ENCODE peak calls at places on chromosome 7, in eight cellular contexts. U, P, J, K, W, Q, O and B are unnamed samples.

GRCh38 chr7:68929712-68930395 is 668.4 kb upstream of the AUTS2 start:
- DNase-seq in W (no peak), Q (no peak), U (no peak), K (no peak), O (no peak), P (no peak), J (no peak), B (no peak)

GRCh38 chr7:2530076-2530967 is 10.7 kb downstream of the LFNG start:
- DNase-seq in Q (no peak), U (no peak), K (peak; percentile 84), J (no peak), W (peak; percentile 79), P (no peak), O (peak; percentile 44), B (peak; percentile 74)

GRCh38 chr7:11343818-11344413 is 370.2 kb downstream of the PHF14 start:
- DNase-seq in U (peak; percentile 53), P (no peak), W (no peak), K (no peak), O (no peak), J (no peak), Q (peak; percentile 56), B (peak; percentile 6)

GRCh38 chr7:157907998-157908782 is 571.4 kb downstream of the DNAJB6 start:
- DNase-seq in O (no peak), K (no peak), Q (no peak), P (no peak), W (no peak), U (no peak), J (no peak), B (no peak)

GRCh38 chr7:140316165-140316661 is 82.1 kb downstream of the SLC37A3 start:
- DNase-seq in W (no peak), K (no peak), U (no peak), Q (no peak), P (peak; percentile 94), J (peak; percentile 92), O (peak; percentile 44), B (peak; percentile 74)

GRCh38 chr7:47180268-47180826 is 401.6 kb downstream of the TNS3 start:
- DNase-seq in P (no peak), W (no peak), Q (peak; percentile 79), J (no peak), U (peak; percentile 63), O (peak; percentile 38), K (no peak), B (peak; percentile 75)

GRCh38 chr7:20508109-20508508 is 107.4 kb upstream of the ABCB5 start:
- DNase-seq in O (no peak), K (no peak), P (no peak), U (peak; percentile 83), W (no peak), J (no peak), Q (no peak), B (no peak)

GRCh38 chr7:36090976-36091375 is 62.1 kb upstream of the EEPD1 start:
- DNase-seq in U (no peak), P (no peak), O (no peak), Q (no peak), W (no peak), K (no peak), J (no peak), B (no peak)

GRCh38 chr7:75723444-75723843 is 15.3 kb downstream of the HIP1 start:
- DNase-seq in P (no peak), O (no peak), K (no peak), J (no peak), W (no peak), Q (no peak), U (no peak), B (no peak)

GRCh38 chr7:40599836-40600235 is 465.0 kb downstream of the SUGCT start:
- DNase-seq in P (no peak), K (no peak), W (no peak), U (no peak), Q (no peak), O (no peak), J (no peak), B (no peak)

GRCh38 chr7:118580743-118581382 is 356.4 kb downstream of the ANKRD7 start:
- DNase-seq in J (no peak), W (no peak), U (peak; percentile 15), K (no peak), O (no peak), Q (no peak), P (no peak), B (no peak)

GRCh38 chr7:150994838-150995510 is 4.2 kb downstream of the NOS3 start:
- DNase-seq in O (no peak), W (no peak), Q (no peak), P (no peak), J (no peak), U (no peak), K (no peak), B (no peak)

GRCh38 chr7:155455132-155455693 is 2.7 kb upstream of the EN2 start:
- DNase-seq in K (no peak), O (no peak), U (no peak), P (no peak), Q (no peak), J (peak; percentile 15), W (no peak), B (no peak)

GRCh38 chr7:135508853-135509588 is 881 bp downstream of the CNOT4 start:
- DNase-seq in K (peak; percentile 19), U (peak; percentile 61), O (no peak), Q (peak; percentile 37), J (no peak), P (no peak), W (no peak), B (no peak)

GRCh38 chr7:134954197-134955082 is 31.9 kb upstream of the AGBL3 start:
- DNase-seq in J (no peak), W (no peak), K (no peak), Q (peak; percentile 33), U (peak; percentile 42), P (no peak), O (no peak), B (no peak)

GRCh38 chr7:65269150-65269856 is 104.4 kb upstream of the ZNF92 start:
- DNase-seq in K (no peak), O (no peak), U (peak; percentile 99), P (no peak), W (no peak), J (no peak), Q (peak; percentile 96), B (no peak)

GRCh38 chr7:105589221-105590077 is 8.2 kb upstream of the EFCAB10 start:
- DNase-seq in O (peak; percentile 16), W (peak; percentile 5), P (peak; percentile 77), J (no peak), U (peak; percentile 83), Q (peak; percentile 69), K (peak; percentile 46), B (peak; percentile 66)

GRCh38 chr7:68015565-68016532 is 1019.2 kb downstream of the TYW1 start:
- DNase-seq in W (no peak), O (no peak), K (no peak), Q (no peak), U (no peak), P (no peak), J (no peak), B (no peak)

GRCh38 chr7:135338151-135338550 is 104.5 kb downstream of the STRA8 start:
- DNase-seq in Q (no peak), J (no peak), P (no peak), K (no peak), W (no peak), U (no peak), O (no peak), B (no peak)

GRCh38 chr7:140475747-140476333 is 3.5 kb downstream of the MKRN1 start:
- DNase-seq in U (peak; percentile 66), P (peak; percentile 57), J (no peak), Q (peak; percentile 64), K (peak; percentile 53), O (no peak), W (no peak), B (peak; percentile 68)

GRCh38 chr7:80127412-80128150 is 7.0 kb upstream of the GNAI1 start:
- DNase-seq in Q (no peak), K (no peak), U (peak; percentile 91), P (no peak), J (no peak), W (no peak), O (no peak), B (no peak)

DNA sequence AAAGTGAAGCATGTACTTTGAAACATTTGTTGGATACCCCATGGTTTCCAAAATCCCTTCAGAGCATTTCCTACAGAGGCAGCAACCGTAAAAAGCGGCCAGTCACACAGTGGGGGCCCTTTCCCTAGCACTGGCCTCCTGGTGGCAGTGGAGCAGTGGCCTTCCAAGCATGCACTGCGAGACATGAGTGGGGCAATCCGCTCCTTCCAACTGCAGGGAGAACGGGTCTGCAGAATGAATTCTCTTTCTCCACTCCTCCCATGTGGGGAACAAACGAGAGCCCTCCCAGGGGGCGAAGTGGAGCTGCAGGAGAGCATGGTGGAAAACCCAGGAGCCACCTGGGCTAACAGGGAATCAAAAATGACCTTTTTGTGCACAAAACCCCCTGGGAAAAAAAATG is 542.9 kb upstream of the GALNT17 start:
- DNase-seq in O (no peak), Q (no peak), J (no peak), W (no peak), U (peak; percentile 46), P (no peak), K (no peak), B (no peak)
- H3K4me1 ChIP-seq in O (no peaks in the 10 kb centered on the region), Q (no peaks in the 10 kb centered on the region), J (no peaks in the 10 kb centered on the region), W (no peaks in the 10 kb centered on the region), U (no peaks in the 10 kb centered on the region), P (no peaks in the 10 kb centered on the region), K (no peaks in the 10 kb centered on the region), B (no peaks in the 10 kb centered on the region)

DNA sequence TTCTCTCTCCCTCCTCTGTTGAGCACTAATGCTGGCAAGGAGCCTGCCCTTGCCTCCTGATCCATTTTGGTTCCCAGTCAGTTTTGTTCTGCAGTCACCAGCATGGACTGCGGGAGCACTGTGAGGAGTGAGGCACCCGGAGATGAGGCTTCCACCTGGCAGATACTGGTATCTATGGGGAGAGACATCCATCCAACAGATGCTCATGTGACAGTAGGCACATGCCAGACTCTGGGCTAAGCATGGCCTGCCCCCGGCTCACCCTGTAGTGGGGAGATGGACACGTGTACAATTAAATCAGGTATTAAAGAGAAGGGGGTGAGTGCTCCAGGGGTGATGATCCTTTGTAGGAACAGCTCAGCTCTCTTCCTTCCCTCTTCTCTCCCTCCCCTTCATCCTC is 74.0 kb upstream of the PODXL start:
- DNase-seq in P (no peak), J (no peak), O (no peak), K (no peak), W (no peak), Q (no peak), U (no peak), B (no peak)
- H3K4me1 ChIP-seq in P (peaks cover 14% of the 10 kb centered on the region), J (no peaks in the 10 kb centered on the region), O (peaks cover 69% of the 10 kb centered on the region), K (no peaks in the 10 kb centered on the region), W (no peaks in the 10 kb centered on the region), Q (peaks cover 17% of the 10 kb centered on the region), U (peaks cover 3% of the 10 kb centered on the region), B (peaks cover 94% of the 10 kb centered on the region)

DNA sequence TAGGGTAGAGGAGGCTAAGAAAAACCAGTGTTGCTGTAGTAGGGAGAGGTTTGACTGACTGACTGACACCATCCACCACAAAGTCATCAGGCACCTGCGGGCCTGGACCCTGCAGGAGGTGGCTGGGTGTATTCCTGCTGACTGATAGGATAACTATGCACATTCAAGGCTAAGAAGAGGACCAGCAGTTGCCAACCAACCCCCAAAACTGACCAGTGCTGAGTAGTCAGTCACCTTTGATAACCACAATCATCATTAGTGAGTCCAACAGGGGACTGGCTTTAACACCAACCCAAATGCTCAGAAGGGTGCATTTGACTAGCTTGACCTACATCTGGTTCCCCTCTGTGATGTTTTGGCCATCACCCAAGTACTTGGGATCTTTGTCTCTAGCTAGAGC is 30.5 kb downstream of the PLXNA4 start:
- DNase-seq in W (no peak), P (no peak), U (no peak), Q (no peak), J (no peak), K (no peak), O (no peak), B (no peak)
- H3K4me1 ChIP-seq in W (no peaks in the 10 kb centered on the region), P (peaks cover 9% of the 10 kb centered on the region), U (peaks cover 6% of the 10 kb centered on the region), Q (no peaks in the 10 kb centered on the region), J (peaks cover 4% of the 10 kb centered on the region), K (no peaks in the 10 kb centered on the region), O (peaks cover 7% of the 10 kb centered on the region), B (no peaks in the 10 kb centered on the region)

GRCh38 chr7:44634187-44634838 is 27.9 kb downstream of the OGDH start:
- DNase-seq in K (no peak), J (no peak), O (no peak), Q (no peak), U (no peak), W (no peak), P (no peak), B (no peak)
- H3K4me1 ChIP-seq in K (peaks cover 83% of the 10 kb centered on the region), J (no peaks in the 10 kb centered on the region), O (peaks cover 98% of the 10 kb centered on the region), Q (peaks cover 32% of the 10 kb centered on the region), U (peaks cover 4% of the 10 kb centered on the region), W (peaks cover 99% of the 10 kb centered on the region), P (peaks cover 70% of the 10 kb centered on the region), B (peaks cover 64% of the 10 kb centered on the region)